ENCODE peak calls at places on chromosomes 6 and 20, in ten cellular contexts. O is astrocyte; H is T-cell; G is activated gamma-delta T cell treated with Interleukin-2 at 50 U/mL for 16 hours; A is CD4-positive, alpha-beta T cell; B is fibroblast of the conjunctiva; R is posterior vena cava; T is HS-27A; W is keratinocyte; S is AG09309. C is an unnamed sample.

GRCh38 chr6:17589402-17590116 is 10.5 kb upstream of the FAM8A1 start:
- DNase-seq in H (peak), W (peak), B (peak), G (peak), R (no peak), S (peak), T (peak), A (no peak), O (peak), C (no peak)

GRCh38 chr6:149045404-149045803 is 272.1 kb upstream of the TAB2 start:
- DNase-seq in A (no peak), B (no peak), W (no peak), G (no peak), S (no peak), R (no peak), T (no peak), H (no peak), O (no peak), C (no peak)

GRCh38 chr6:123901441-123901840 is 97.8 kb downstream of the NKAIN2 start:
- DNase-seq in O (no peak), S (no peak), R (no peak), A (no peak), W (no peak), G (no peak), H (no peak), B (no peak), T (no peak), C (no peak)

GRCh38 chr20:64203037-64203777 is 39.0 kb downstream of the MYT1 start:
- DNase-seq in T (no peak), S (no peak), G (no peak), H (no peak), B (no peak), W (no peak), A (no peak), R (no peak), O (no peak), C (no peak)

GRCh38 chr20:31845300-31845863 is at the start of gene FOXS1:
- DNase-seq in O (no peak), R (no peak), S (no peak), W (no peak), G (no peak), H (no peak), A (no peak), B (no peak), T (no peak), C (no peak)

GRCh38 chr6:147508871-147509608 is 550 bp downstream of the SAMD5 start:
- DNase-seq in S (no peak), H (no peak), T (no peak), R (no peak), G (no peak), O (no peak), B (no peak), W (no peak), A (no peak), C (no peak)

GRCh38 chr6:95660544-95660943 is 83.2 kb downstream of the MANEA start:
- DNase-seq in H (no peak), T (no peak), A (no peak), O (no peak), G (no peak), B (no peak), S (no peak), W (no peak), R (no peak), C (no peak)

GRCh38 chr6:136783495-136784270 is 8.6 kb downstream of the MAP3K5 start:
- DNase-seq in R (no peak), A (no peak), S (no peak), T (no peak), W (no peak), O (no peak), G (no peak), B (no peak), H (no peak), C (no peak)

GRCh38 chr20:4869290-4870193 is 131.8 kb downstream of the SLC23A2 start:
- DNase-seq in G (no peak), A (no peak), O (peak), H (no peak), T (no peak), W (no peak), B (no peak), S (no peak), R (no peak), C (no peak)

GRCh38 chr20:53939554-53940355 is 130.6 kb downstream of the BCAS1 start:
- DNase-seq in S (peak), R (peak), B (peak), A (peak), H (peak), O (peak), T (peak), W (peak), G (peak), C (peak)

GRCh38 chr20:4150095-4150492 is 134.7 kb upstream of the RNF24 start:
- DNase-seq in A (no peak), R (peak), G (no peak), S (no peak), B (no peak), H (no peak), O (peak), W (no peak), T (no peak), C (no peak)

GRCh38 chr6:11964729-11965128 is 47.4 kb upstream of the HIVEP1 start:
- DNase-seq in R (no peak), H (no peak), B (no peak), A (no peak), W (no peak), T (no peak), S (no peak), G (no peak), O (no peak), C (no peak)

GRCh38 chr6:30876039-30876730 is 8.1 kb upstream of the DDR1 start:
- DNase-seq in O (peak), W (no peak), H (no peak), G (no peak), R (no peak), S (peak), T (no peak), B (peak), A (no peak), C (no peak)

GRCh38 chr6:3409699-3410384 is 47.0 kb downstream of the SLC22A23 start:
- DNase-seq in O (no peak), B (no peak), R (no peak), G (no peak), S (no peak), H (no peak), T (no peak), W (no peak), A (no peak), C (no peak)

GRCh38 chr6:34248727-34249468 is at the start of gene SMIM29:
- DNase-seq in A (peak), O (peak), B (peak), T (peak), R (peak), G (peak), W (no peak), H (peak), S (peak), C (peak)

GRCh38 chr6:144820270-144820669 is 535.1 kb downstream of the UTRN start:
- DNase-seq in H (no peak), A (no peak), T (no peak), G (no peak), B (no peak), S (no peak), O (peak), R (no peak), W (no peak), C (no peak)

GRCh38 chr6:4240148-4240547 is 104.8 kb upstream of the ECI2 start:
- DNase-seq in H (no peak), W (no peak), T (no peak), A (no peak), G (no peak), O (no peak), R (no peak), B (no peak), S (no peak), C (no peak)

GRCh38 chr20:58433759-58434158 is 44.7 kb downstream of the VAPB start:
- DNase-seq in O (peak), T (peak), S (no peak), W (no peak), R (no peak), G (no peak), H (no peak), B (peak), A (no peak), C (no peak)

GRCh38 chr6:122184260-122184934 is 215.1 kb upstream of the HSF2 start:
- DNase-seq in H (no peak), W (no peak), G (no peak), T (no peak), B (peak), O (peak), A (no peak), S (peak), R (no peak), C (no peak)

GRCh38 chr6:2970034-2970685 is 1.2 kb downstream of the SERPINB6 start:
- DNase-seq in W (no peak), A (no peak), S (no peak), H (no peak), G (no peak), B (no peak), T (no peak), O (peak), R (peak), C (no peak)

GRCh38 chr6:113859349-113860164 is 2.4 kb downstream of the MARCKS start:
- DNase-seq in S (no peak), H (no peak), W (no peak), A (no peak), B (no peak), R (peak), T (no peak), O (peak), G (no peak), C (no peak)

GRCh38 chr6:127518710-127519468 is at the start of gene MTCL3:
- DNase-seq in A (no peak), G (no peak), S (no peak), O (peak), R (peak), B (no peak), H (no peak), T (no peak), W (no peak), C (no peak)

GRCh38 chr6:17831135-17831534 is 124.4 kb upstream of the NUP153 start:
- DNase-seq in H (no peak), A (no peak), B (peak), S (peak), G (no peak), O (peak), R (no peak), T (no peak), W (no peak), C (no peak)

GRCh38 chr6:30357678-30358339 is 12.9 kb downstream of the RPP21 start:
- DNase-seq in R (no peak), W (no peak), S (peak), H (peak), G (peak), B (peak), A (peak), T (peak), O (peak), C (no peak)

GRCh38 chr6:44063561-44064059 is 63.6 kb downstream of the MRPL14 start:
- DNase-seq in S (no peak), B (no peak), O (no peak), A (no peak), R (no peak), T (no peak), G (no peak), W (no peak), H (no peak), C (no peak)

GRCh38 chr6:39289490-39289889 is 24.7 kb downstream of the KCNK17 start:
- DNase-seq in H (no peak), T (no peak), A (no peak), G (no peak), B (no peak), R (no peak), O (no peak), W (no peak), S (no peak), C (no peak)

GRCh38 chr6:3349388-3350251 is 90.9 kb downstream of the PSMG4 start:
- DNase-seq in R (peak), A (no peak), G (no peak), T (no peak), H (no peak), B (no peak), W (no peak), O (no peak), S (no peak), C (no peak)

GRCh38 chr6:144582939-144583613 is 297.9 kb downstream of the UTRN start:
- DNase-seq in S (no peak), W (no peak), A (no peak), O (peak), B (no peak), T (no peak), R (peak), H (peak), G (peak), C (no peak)

GRCh38 chr6:152428126-152428525 is 209.0 kb downstream of the SYNE1 start:
- DNase-seq in A (no peak), O (peak), T (no peak), S (no peak), B (no peak), R (no peak), W (no peak), H (no peak), G (no peak), C (no peak)

GRCh38 chr6:111625511-111626331 is 20.0 kb upstream of the TRAF3IP2 start:
- DNase-seq in S (no peak), O (peak), A (no peak), G (no peak), T (no peak), W (no peak), H (no peak), R (no peak), B (peak), C (no peak)